ENCODE peak calls at places on chromosomes 13 and 19, in nine cellular contexts. L is fibroblast of pulmonary artery, Z is HepG2, S is heart right ventricle, K is psoas muscle, E is AG04449, N is IMR-90, M is PC-3, T is choroid plexus epithelial cell. Q is an unnamed sample.
A peak's percentile ranks its signal among the peaks of the same experiment; 100 is the strongest.

GRCh38 chr13:24274452-24274971 is 34.9 kb upstream of the C1QTNF9 start:
- DNase-seq in L (peak; percentile 52), Z (no peak), S (peak; percentile 41), K (no peak), E (no peak), N (peak; percentile 59), M (no peak), T (peak; percentile 44), Q (peak; percentile 51)

GRCh38 chr19:48292798-48293197 is 22.9 kb downstream of the ZNF114 start:
- DNase-seq in L (peak; percentile 80), Z (no peak), S (no peak), K (no peak), E (no peak), N (peak; percentile 93), M (peak; percentile 89), T (peak; percentile 76), Q (no peak)

GRCh38 chr19:11168568-11168967 is 13.0 kb upstream of the SPC24 start:
- DNase-seq in L (peak; percentile 91), Z (no peak), S (no peak), K (no peak), E (peak; percentile 82), N (peak; percentile 97), M (peak; percentile 99), T (peak; percentile 86), Q (no peak)

GRCh38 chr19:10907925-10908324 is 20.5 kb downstream of the YIPF2 start:
- DNase-seq in L (no peak), Z (no peak), S (no peak), K (no peak), E (no peak), N (no peak), M (no peak), T (no peak), Q (no peak)

GRCh38 chr19:30911491-30911890 is 437.7 kb downstream of the TSHZ3 start:
- DNase-seq in L (no peak), Z (no peak), S (no peak), K (no peak), E (no peak), N (no peak), M (no peak), T (no peak), Q (no peak)

GRCh38 chr19:14006766-14007562 is 844 bp upstream of the RFX1 start:
- DNase-seq in L (no peak), Z (no peak), S (no peak), K (peak; percentile 95), E (no peak), N (no peak), M (no peak), T (no peak), Q (peak; percentile 85)

GRCh38 chr19:39413903-39414608 is 1.6 kb downstream of the PLEKHG2 start:
- DNase-seq in L (no peak), Z (peak; percentile 32), S (no peak), K (peak; percentile 67), E (no peak), N (peak; percentile 28), M (no peak), T (no peak), Q (no peak)

GRCh38 chr13:29713841-29714240 is 118.4 kb upstream of the SLC7A1 start:
- DNase-seq in L (peak; percentile 33), Z (no peak), S (no peak), K (no peak), E (no peak), N (peak; percentile 21), M (peak; percentile 63), T (peak; percentile 52), Q (no peak)

GRCh38 chr13:110236831-110237261 is 70.1 kb downstream of the COL4A1 start:
- DNase-seq in L (no peak), Z (no peak), S (peak; percentile 66), K (peak; percentile 80), E (no peak), N (no peak), M (no peak), T (no peak), Q (no peak)
- TF ChIP-seq CTCF in L (no peak), Z (no peak), S (no peak), K (no peak), E (no peak), N (no peak), M (no peak), T (no peak), Q (no peak)

GRCh38 chr13:34347784-34348573 is 530.0 kb downstream of the RFC3 start:
- DNase-seq in L (no peak), Z (peak; percentile 5), S (no peak), K (no peak), E (no peak), N (no peak), M (peak; percentile 92), T (peak; percentile 16), Q (no peak)

GRCh38 chr13:34345601-34345939 is 527.6 kb downstream of the RFC3 start:
- DNase-seq in L (no peak), Z (no peak), S (no peak), K (no peak), E (no peak), N (no peak), M (no peak), T (no peak), Q (no peak)

GRCh38 chr13:34344761-34345600 is 527.0 kb downstream of the RFC3 start:
- DNase-seq in L (no peak), Z (no peak), S (no peak), K (no peak), E (no peak), N (no peak), M (no peak), T (no peak), Q (no peak)

GRCh38 chr13:34349091-34349722 is 531.3 kb downstream of the RFC3 start:
- DNase-seq in L (peak; percentile 95), Z (no peak), S (peak; percentile 77), K (peak; percentile 79), E (peak; percentile 98), N (peak; percentile 89), M (peak; percentile 92), T (peak; percentile 98), Q (no peak)

DNA sequence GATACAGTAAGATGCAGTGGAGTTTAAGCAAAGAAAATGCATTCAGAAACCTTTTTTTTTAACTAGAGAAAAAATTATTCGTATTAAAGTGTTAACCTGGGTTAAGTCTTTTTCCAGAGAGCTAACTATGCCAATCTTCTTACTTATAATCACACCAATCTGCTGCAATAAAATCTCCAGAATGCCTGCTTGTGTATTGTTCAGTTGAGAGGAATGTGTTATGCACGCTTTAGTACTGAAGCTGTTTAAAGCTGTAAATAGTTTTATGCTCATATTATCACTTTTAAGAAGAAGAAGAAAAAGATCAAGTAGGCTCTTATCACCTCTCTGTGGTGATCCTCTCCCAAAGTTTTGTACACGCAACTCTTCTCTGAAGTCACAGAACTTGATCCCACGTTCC is 528.7 kb downstream of the RFC3 start:
- DNase-seq in L (no peak), Z (no peak), S (no peak), K (no peak), E (peak; percentile 29), N (no peak), M (no peak), T (peak; percentile 45), Q (no peak)
- TF ChIP-seq CTCF in L (no peak), Z (no peak), S (no peak), K (no peak), E (no peak), N (no peak), M (no peak), T (no peak), Q (no peak)

GRCh38 chr13:94658926-94659649 is 53.3 kb downstream of the SOX21 start:
- DNase-seq in L (no peak), Z (no peak), S (no peak), K (no peak), E (no peak), N (no peak), M (peak; percentile 58), T (peak; percentile 9), Q (no peak)

GRCh38 chr13:94657167-94657566 is 55.2 kb downstream of the SOX21 start:
- DNase-seq in L (peak; percentile 31), Z (no peak), S (no peak), K (no peak), E (no peak), N (peak; percentile 57), M (peak; percentile 33), T (peak; percentile 49), Q (no peak)

GRCh38 chr13:94662274-94662945 is 49.9 kb downstream of the SOX21 start:
- DNase-seq in L (no peak), Z (no peak), S (no peak), K (no peak), E (no peak), N (no peak), M (no peak), T (no peak), Q (no peak)

GRCh38 chr13:94661396-94661795 is 50.9 kb downstream of the SOX21 start:
- DNase-seq in L (no peak), Z (no peak), S (no peak), K (no peak), E (no peak), N (no peak), M (no peak), T (no peak), Q (no peak)

DNA sequence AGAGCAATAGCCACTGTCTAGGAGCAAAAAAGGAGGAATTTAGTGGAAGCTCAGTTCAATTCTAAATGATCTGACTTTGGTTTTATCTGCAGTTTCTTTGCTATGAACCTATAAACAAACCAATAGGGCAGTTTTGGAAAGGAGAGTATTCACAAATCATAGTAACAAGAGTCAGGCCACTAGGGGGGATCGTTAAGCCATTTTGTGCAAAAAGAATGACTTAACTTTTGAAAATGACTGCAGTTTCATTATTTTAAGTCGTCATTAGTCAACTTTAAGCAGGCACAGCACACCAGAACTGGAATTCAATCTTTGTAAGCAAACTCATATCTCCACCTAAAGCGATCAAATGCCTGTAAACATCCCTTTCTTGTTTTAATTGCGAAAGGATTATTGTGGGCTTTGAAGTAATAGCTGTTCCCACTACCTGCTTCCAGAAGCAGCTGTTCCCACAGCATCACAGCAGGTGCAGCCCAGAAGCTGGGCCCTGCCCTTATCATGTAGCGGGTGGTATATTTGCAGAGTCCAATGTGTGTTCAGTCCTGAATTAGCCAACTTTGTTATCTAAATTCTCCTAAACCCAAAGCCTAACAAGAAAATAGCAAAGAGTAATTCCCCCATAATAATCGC is 51.5 kb downstream of the SOX21 start:
- DNase-seq in L (peak; percentile 33), Z (no peak), S (no peak), K (no peak), E (no peak), N (peak; percentile 41), M (peak; percentile 51), T (peak; percentile 54), Q (no peak)
- TF ChIP-seq CTCF in L (peak; percentile 47), Z (peak; percentile 15), S (no peak), K (no peak), E (no peak), N (peak; percentile 42), M (peak; percentile 65), T (peak; percentile 52), Q (no peak)

GRCh38 chr13:33150146-33150545 is 133.9 kb downstream of the KL start:
- DNase-seq in L (peak; percentile 60), Z (peak; percentile 34), S (no peak), K (no peak), E (no peak), N (peak; percentile 60), M (peak; percentile 56), T (peak; percentile 67), Q (no peak)

GRCh38 chr13:33152389-33152788 is 133.2 kb downstream of the STARD13 start:
- DNase-seq in L (no peak), Z (no peak), S (no peak), K (no peak), E (no peak), N (no peak), M (no peak), T (no peak), Q (no peak)

GRCh38 chr13:33150662-33151061 is 134.4 kb downstream of the KL start:
- DNase-seq in L (no peak), Z (no peak), S (no peak), K (no peak), E (no peak), N (no peak), M (no peak), T (no peak), Q (no peak)

GRCh38 chr13:33154911-33155310 is 130.6 kb downstream of the STARD13 start:
- DNase-seq in L (no peak), Z (no peak), S (no peak), K (no peak), E (no peak), N (no peak), M (no peak), T (no peak), Q (no peak)

DNA sequence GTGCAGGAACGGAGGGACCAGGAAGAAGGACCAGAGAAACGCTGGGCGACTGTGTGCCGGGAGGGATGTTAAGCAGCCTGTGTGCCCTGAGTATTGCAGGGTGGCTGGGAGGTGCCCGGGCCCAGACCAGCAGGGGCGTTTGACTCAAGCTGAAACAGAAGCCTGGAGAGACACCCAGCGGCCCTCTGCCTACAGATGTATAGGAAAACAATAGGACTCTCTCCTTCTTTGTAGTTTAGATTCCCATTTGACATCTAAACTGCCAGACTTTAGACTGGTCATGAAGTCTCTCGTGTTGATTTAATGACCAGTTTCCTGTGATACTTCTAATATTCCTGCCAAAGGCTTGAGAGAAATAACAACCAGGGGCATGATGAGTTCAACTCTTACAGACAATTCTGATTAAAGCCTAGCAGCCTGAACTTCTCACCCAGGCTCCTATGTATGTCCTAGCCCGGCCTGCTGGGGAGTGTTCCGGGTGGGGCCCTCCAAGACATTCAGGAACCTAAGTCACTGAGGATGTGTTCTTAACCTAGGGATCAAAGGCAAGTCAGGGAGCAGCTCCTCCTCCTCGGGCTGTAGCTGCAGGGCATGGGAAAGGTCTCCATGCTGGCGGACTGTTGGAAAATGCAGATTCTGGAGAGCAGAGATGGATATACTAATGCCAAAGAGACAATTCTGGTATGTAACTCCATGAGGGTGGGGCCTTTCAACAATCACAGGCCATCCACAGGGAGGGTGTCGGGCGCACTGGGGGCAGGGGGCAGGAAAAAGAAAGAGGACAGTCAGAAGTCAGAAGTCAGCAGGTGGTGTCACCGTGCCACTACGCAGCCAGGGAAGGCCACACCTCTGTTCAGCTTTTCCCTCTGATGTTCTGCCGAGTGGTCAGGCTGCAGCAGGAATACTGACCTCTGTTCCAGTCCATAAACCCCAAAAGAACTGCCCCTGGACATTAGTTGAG is 131.9 kb downstream of the STARD13 start:
- DNase-seq in L (peak; percentile 63), Z (peak; percentile 10), S (peak; percentile 73), K (no peak), E (no peak), N (peak; percentile 38), M (peak; percentile 36), T (peak; percentile 87), Q (no peak)
- TF ChIP-seq CTCF in L (peak; percentile 40), Z (no peak), S (no peak), K (no peak), E (no peak), N (no peak), M (no peak), T (peak; percentile 60), Q (no peak)